ENCODE peak calls at places on chromosomes 7 and 10, in nine cellular contexts. G is Caco-2; Q is activated effector memory CD4-positive, alpha-beta T cell treated with anti-CD3 and anti-CD28 coated beads, Interleukin-2, amount 50 U/mL, for 16 hours; Z is HT1080; C is cardiac muscle cell; F is smooth muscle cell of the brain vasculature; J is brain microvascular endothelial cell; B is GM04503; V is activated T-helper 1 cell treated with anti-CD3 and anti-CD28 coated beads, Interleukin-12 subunit alpha, Interleukin-12 subunit beta, Interleukin-2, Interleukin-4 antibody, amounts not matched to agents 30 ng/mL and 10 ng/mL and 1 ng/mL, durations not matched to agents 14 hours and 24 hours and 36 hours. L is an unnamed sample.

GRCh38 chr7:50853311-50853710 is 70.6 kb upstream of the GRB10 start:
- DNase-seq in G (no peak), Q (no peak), Z (no peak), C (no peak), F (no peak), J (no peak), B (no peak), V (no peak), L (no peak)

GRCh38 chr10:18753496-18753895 is 94.3 kb downstream of the ARL5B start:
- DNase-seq in G (no peak), Q (no peak), Z (no peak), C (no peak), F (no peak), J (no peak), B (no peak), V (no peak), L (no peak)

GRCh38 chr10:101380353-101381017 is 26.5 kb downstream of the BTRC start:
- DNase-seq in G (no peak), Q (no peak), Z (no peak), C (no peak), F (no peak), J (no peak), B (no peak), V (no peak), L (no peak)

GRCh38 chr10:73517166-73517888 is 21.5 kb upstream of the PPP3CB start:
- DNase-seq in G (peak), Q (no peak), Z (peak), C (no peak), F (no peak), J (peak), B (no peak), V (no peak), L (no peak)

GRCh38 chr7:51647931-51648351 is 331.3 kb upstream of the COBL start:
- DNase-seq in G (peak), Q (no peak), Z (peak), C (peak), F (no peak), J (no peak), B (no peak), V (no peak), L (no peak)

GRCh38 chr7:112449353-112449752 is 907 bp upstream of the IFRD1 start:
- DNase-seq in G (peak), Q (peak), Z (peak), C (no peak), F (no peak), J (peak), B (no peak), V (peak), L (no peak)

GRCh38 chr10:95798307-95798850 is 42.4 kb downstream of the ENTPD1 start:
- DNase-seq in G (no peak), Q (no peak), Z (no peak), C (no peak), F (no peak), J (no peak), B (no peak), V (no peak), L (no peak)

GRCh38 chr10:96217711-96218110 is 53.7 kb downstream of the BLNK start:
- DNase-seq in G (no peak), Q (no peak), Z (no peak), C (no peak), F (no peak), J (no peak), B (no peak), V (no peak), L (no peak)

GRCh38 chr10:30456262-30456661 is 22.3 kb downstream of the MAP3K8 start:
- DNase-seq in G (no peak), Q (peak), Z (no peak), C (no peak), F (no peak), J (no peak), B (no peak), V (peak), L (peak)

GRCh38 chr7:142855756-142856564 is 1.1 kb downstream of the EPHB6 start:
- DNase-seq in G (no peak), Q (no peak), Z (no peak), C (peak), F (no peak), J (no peak), B (no peak), V (no peak), L (no peak)

GRCh38 chr10:102654566-102654965 is 10.3 kb downstream of the TRIM8 start:
- DNase-seq in G (no peak), Q (no peak), Z (no peak), C (no peak), F (no peak), J (no peak), B (no peak), V (no peak), L (no peak)

GRCh38 chr10:806451-807162 is 117.1 kb upstream of the DIP2C start:
- DNase-seq in G (no peak), Q (no peak), Z (no peak), C (no peak), F (no peak), J (no peak), B (no peak), V (no peak), L (no peak)

GRCh38 chr10:71064413-71065118 is 147.8 kb upstream of the UNC5B start:
- DNase-seq in G (no peak), Q (no peak), Z (no peak), C (no peak), F (no peak), J (no peak), B (no peak), V (no peak), L (no peak)

GRCh38 chr7:71900556-71900955 is 511.6 kb downstream of the CALN1 start:
- DNase-seq in G (no peak), Q (no peak), Z (no peak), C (no peak), F (no peak), J (no peak), B (no peak), V (no peak), L (peak)

GRCh38 chr7:68613405-68613804 is 984.9 kb upstream of the AUTS2 start:
- DNase-seq in G (no peak), Q (no peak), Z (no peak), C (peak), F (no peak), J (no peak), B (no peak), V (no peak), L (no peak)

GRCh38 chr10:76550806-76551205 is 1086.8 kb downstream of the KCNMA1 start:
- DNase-seq in G (peak), Q (no peak), Z (no peak), C (peak), F (no peak), J (no peak), B (peak), V (no peak), L (no peak)

GRCh38 chr7:88455696-88456095 is 149.0 kb upstream of the STEAP4 start:
- DNase-seq in G (no peak), Q (no peak), Z (peak), C (no peak), F (no peak), J (no peak), B (no peak), V (no peak), L (no peak)

GRCh38 chr7:31027161-31027965 is 24.7 kb upstream of the ADCYAP1R1 start:
- DNase-seq in G (no peak), Q (no peak), Z (no peak), C (peak), F (no peak), J (no peak), B (no peak), V (no peak), L (no peak)

GRCh38 chr10:112517381-112517976 is 70.5 kb downstream of the VTI1A start:
- DNase-seq in G (no peak), Q (no peak), Z (no peak), C (no peak), F (no peak), J (no peak), B (no peak), V (no peak), L (no peak)

GRCh38 chr10:89465196-89465595 is 50.8 kb downstream of the IFIT5 start:
- DNase-seq in G (no peak), Q (no peak), Z (no peak), C (no peak), F (no peak), J (no peak), B (no peak), V (no peak), L (no peak)

GRCh38 chr7:148958061-148958460 is 70.2 kb downstream of the PDIA4 start:
- DNase-seq in G (no peak), Q (no peak), Z (no peak), C (no peak), F (no peak), J (no peak), B (no peak), V (no peak), L (no peak)

GRCh38 chr10:90919683-90920574 is 958 bp downstream of the ANKRD1 start:
- DNase-seq in G (no peak), Q (no peak), Z (no peak), C (no peak), F (no peak), J (no peak), B (no peak), V (no peak), L (no peak)

L was measured in GDM1.